ENCODE peak calls at places on chromosomes 4 and X, in four cellular contexts. P is omental fat pad, N is tibial artery, F is heart right ventricle. M is an unnamed sample.
A peak's percentile ranks its signal among the peaks of the same experiment; 100 is the strongest.

GRCh38 chr4:168585168-168586091 is 88.6 kb downstream of the PALLD start:
- DNase-seq in N (peak; percentile 89), F (peak; percentile 86), P (peak; percentile 57), M (no peak)

GRCh38 chr4:120853101-120853940 is 69.2 kb downstream of the PRDM5 start:
- DNase-seq in F (no peak), P (no peak), N (no peak), M (no peak)

GRCh38 chr4:167021545-167022155 is 212.6 kb downstream of the SPOCK3 start:
- DNase-seq in N (peak; percentile 66), P (peak; percentile 78), F (peak; percentile 17), M (peak; percentile 33)

GRCh38 chrX:130280901-130281300 is 12.2 kb upstream of the ZNF280C start:
- DNase-seq in P (no peak), F (no peak), N (no peak), M (no peak)

GRCh38 chr4:7358100-7358735 is 76.5 kb downstream of the PSAPL1 start:
- DNase-seq in P (no peak), F (peak; percentile 71), N (peak; percentile 74), M (no peak)

GRCh38 chr4:1683371-1683902 is 676 bp downstream of the FAM53A start:
- DNase-seq in F (peak; percentile 9), P (peak; percentile 39), N (no peak), M (no peak)

GRCh38 chr4:140046037-140046436 is 107.9 kb downstream of the MAML3 start:
- DNase-seq in F (no peak), P (no peak), N (no peak), M (no peak)

GRCh38 chr4:144654161-144654560 is 8.2 kb downstream of the HHIP start:
- DNase-seq in P (no peak), N (no peak), F (no peak), M (no peak)

GRCh38 chr4:8488791-8489369 is 48.3 kb downstream of the TRMT44 start:
- DNase-seq in F (no peak), P (no peak), N (no peak), M (no peak)

GRCh38 chrX:128805236-128805635 is 718.1 kb downstream of the SMARCA1 start:
- DNase-seq in N (no peak), F (no peak), P (no peak), M (no peak)

GRCh38 chrX:24264383-24264782 is 49.5 kb downstream of the SUPT20HL2 start:
- DNase-seq in F (no peak), N (no peak), P (no peak), M (no peak)

GRCh38 chr4:177163532-177163931 is 146.1 kb upstream of the NEIL3 start:
- DNase-seq in N (no peak), F (no peak), P (no peak), M (no peak)

GRCh38 chr4:16767251-16767650 is 131.2 kb downstream of the LDB2 start:
- DNase-seq in P (no peak), N (no peak), F (no peak), M (no peak)

GRCh38 chr4:86968477-86969015 is 33.7 kb downstream of the AFF1 start:
- DNase-seq in P (no peak), F (no peak), N (no peak), M (no peak)

GRCh38 chr4:40722576-40723161 is 27.1 kb upstream of the NSUN7 start:
- DNase-seq in F (peak; percentile 14), N (no peak), P (no peak), M (no peak)

GRCh38 chrX:39439910-39440733 is 638.9 kb downstream of the MID1IP1 start:
- DNase-seq in F (no peak), P (no peak), N (no peak), M (no peak)

GRCh38 chr4:85708468-85708867 is 233.5 kb downstream of the ARHGAP24 start:
- DNase-seq in F (no peak), N (no peak), P (no peak), M (no peak)
- TF ChIP-seq CTCF in F (no peak), N (no peak), P (no peak), M (no peak)

GRCh38 chr4:131093303-131093702 is 1997.4 kb downstream of the C4orf33 start:
- DNase-seq in N (no peak), F (no peak), P (no peak), M (no peak)

GRCh38 chr4:131091896-131092295 is 1995.9 kb downstream of the C4orf33 start:
- DNase-seq in N (no peak), F (no peak), P (no peak), M (no peak)
- TF ChIP-seq CTCF in N (no peak), F (no peak), P (no peak), M (no peak)

GRCh38 chr4:47930971-47931804 is 16.8 kb upstream of the NFXL1 start:
- DNase-seq in P (no peak), F (no peak), N (no peak), M (no peak)

GRCh38 chr4:47936336-47936735 is 22.0 kb upstream of the NFXL1 start:
- DNase-seq in N (no peak), P (no peak), F (no peak), M (no peak)

GRCh38 chr4:47939456-47939855 is 25.1 kb upstream of the NFXL1 start:
- DNase-seq in N (no peak), P (no peak), F (no peak), M (no peak)

GRCh38 chr4:47929682-47930201 is 15.4 kb upstream of the NFXL1 start:
- DNase-seq in P (no peak), F (no peak), N (no peak), M (no peak)

DNA sequence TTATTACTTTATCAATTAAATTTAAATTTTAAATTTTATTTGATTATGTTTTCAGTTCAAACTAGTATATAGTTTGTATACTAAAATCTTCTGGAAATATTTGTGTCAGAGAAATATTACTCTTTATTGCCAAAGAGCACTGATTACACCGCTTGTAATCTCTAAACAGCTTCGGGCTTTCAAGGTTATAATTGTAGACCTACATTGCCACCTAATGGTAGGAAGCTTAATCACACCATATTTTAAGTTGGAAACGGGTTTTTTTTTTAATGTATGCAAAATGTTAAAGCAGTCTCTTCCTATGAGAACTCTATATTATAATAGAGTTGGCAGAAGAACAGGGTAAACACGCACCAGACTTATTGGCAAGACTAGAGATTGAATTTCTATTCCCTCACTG is 19.4 kb upstream of the NFXL1 start:
- DNase-seq in N (no peak), F (no peak), P (no peak), M (no peak)
- TF ChIP-seq CTCF in N (peak; percentile 52), F (peak; percentile 70), P (no peak), M (no peak)

DNA sequence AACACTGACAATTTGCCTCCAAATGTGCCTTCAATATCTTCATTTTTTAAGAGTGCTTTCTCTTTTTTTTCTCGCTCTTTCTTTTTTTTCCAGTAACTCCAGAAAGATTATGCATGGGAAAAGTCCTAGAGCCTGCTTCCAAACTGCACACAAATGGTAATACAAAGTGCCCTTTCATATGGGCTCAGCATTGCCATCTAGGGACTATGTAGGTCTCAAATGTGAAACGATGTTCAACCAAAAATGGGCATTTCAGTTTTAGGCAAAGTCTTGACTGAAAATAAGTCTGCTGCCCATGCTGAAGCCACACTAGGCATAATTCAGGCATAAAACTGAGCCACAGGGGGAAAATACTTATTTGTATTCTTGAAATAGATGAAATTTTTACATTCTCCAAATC is 65.6 kb downstream of the SYNPO2 start:
- DNase-seq in F (no peak), N (no peak), P (no peak), M (no peak)
- TF ChIP-seq CTCF in F (peak; percentile 8), N (no peak), P (no peak), M (no peak)

GRCh38 chr4:2940267-2941137 is 22.7 kb downstream of the NOP14 start:
- DNase-seq in F (no peak), N (peak; percentile 63), P (no peak), M (no peak)
- TF ChIP-seq CTCF in F (no peak), N (no peak), P (no peak), M (no peak)

DNA sequence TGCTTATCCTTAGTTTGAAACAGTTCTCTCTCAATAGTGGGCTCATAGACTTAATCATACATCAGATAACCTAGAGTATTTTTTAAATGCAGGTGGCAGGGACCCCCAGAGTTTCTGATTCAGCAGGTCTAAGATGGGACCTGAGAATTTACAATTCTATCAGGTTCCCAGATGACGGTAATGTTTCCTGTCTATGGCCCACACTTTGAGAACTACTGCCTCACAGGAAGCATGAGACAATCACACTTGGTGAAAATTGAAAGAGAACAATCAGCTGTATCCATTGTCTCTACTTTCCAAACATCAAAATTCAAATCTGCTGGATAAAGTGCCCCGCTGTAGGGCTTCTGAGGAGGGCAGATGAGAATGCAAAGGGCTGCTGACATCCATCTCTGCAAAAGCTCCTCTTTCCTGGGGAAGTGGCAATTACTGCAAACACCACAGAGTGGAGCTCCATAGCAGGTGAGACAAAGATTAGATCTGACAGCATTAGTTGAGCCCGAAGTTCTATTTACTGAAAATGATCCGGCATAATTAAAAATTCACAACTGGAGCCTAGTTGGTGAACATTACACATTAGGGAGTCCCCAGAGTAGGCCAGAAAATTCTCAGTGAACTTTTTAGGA is 187.8 kb upstream of the MBNL3 start:
- DNase-seq in F (no peak), N (no peak), P (no peak), M (no peak)
- TF ChIP-seq CTCF in F (no peak), N (no peak), P (no peak), M (no peak)

M was measured in activated B cell treated with CpG ODN at 0.5 μM for 24 hours.